ENCODE peak calls at places on chromosomes 11 and 22, in eight cellular contexts. One of them, this sample, is unnamed.

GRCh38 chr11:61158691-61159381 is 2.4 kb downstream of the VPS37C start:
- DNase-seq in esophagus squamous epithelium: no peak
- DNase-seq in uterus: no peak
- DNase-seq in brain microvascular endothelial cell: peak
- DNase-seq in psoas muscle: no peak
- DNase-seq in AG04450: peak
- DNase-seq in heart left ventricle: no peak
- DNase-seq in right cardiac atrium: no peak
- DNase-seq in this sample: no peak

GRCh38 chr11:25163421-25163820 is 666.6 kb downstream of the LUZP2 start:
- DNase-seq in heart left ventricle: no peak
- DNase-seq in psoas muscle: no peak
- DNase-seq in brain microvascular endothelial cell: peak
- DNase-seq in AG04450: no peak
- DNase-seq in right cardiac atrium: no peak
- DNase-seq in uterus: no peak
- DNase-seq in esophagus squamous epithelium: no peak
- DNase-seq in this sample: no peak

GRCh38 chr11:23865341-23865975 is 631.4 kb upstream of the LUZP2 start:
- DNase-seq in right cardiac atrium: no peak
- DNase-seq in brain microvascular endothelial cell: no peak
- DNase-seq in uterus: no peak
- DNase-seq in psoas muscle: no peak
- DNase-seq in AG04450: no peak
- DNase-seq in esophagus squamous epithelium: no peak
- DNase-seq in heart left ventricle: no peak
- DNase-seq in this sample: no peak

GRCh38 chr11:32960553-32961164 is 55.0 kb upstream of the DEPDC7 start:
- DNase-seq in uterus: no peak
- DNase-seq in esophagus squamous epithelium: no peak
- DNase-seq in heart left ventricle: no peak
- DNase-seq in right cardiac atrium: no peak
- DNase-seq in AG04450: peak
- DNase-seq in psoas muscle: no peak
- DNase-seq in brain microvascular endothelial cell: no peak
- DNase-seq in this sample: no peak

GRCh38 chr11:92340839-92341238 is 116.2 kb downstream of the FAT3 start:
- DNase-seq in heart left ventricle: no peak
- DNase-seq in psoas muscle: no peak
- DNase-seq in brain microvascular endothelial cell: peak
- DNase-seq in AG04450: no peak
- DNase-seq in uterus: no peak
- DNase-seq in right cardiac atrium: no peak
- DNase-seq in esophagus squamous epithelium: no peak
- DNase-seq in this sample: peak

GRCh38 chr11:121655481-121656332 is 202.9 kb upstream of the SORL1-AS1 start:
- DNase-seq in uterus: peak
- DNase-seq in AG04450: peak
- DNase-seq in brain microvascular endothelial cell: peak
- DNase-seq in right cardiac atrium: peak
- DNase-seq in psoas muscle: peak
- DNase-seq in esophagus squamous epithelium: no peak
- DNase-seq in heart left ventricle: peak
- DNase-seq in this sample: peak

GRCh38 chr11:96001037-96001436 is 77.1 kb upstream of the MTMR2 start:
- DNase-seq in uterus: peak
- DNase-seq in esophagus squamous epithelium: no peak
- DNase-seq in psoas muscle: peak
- DNase-seq in AG04450: peak
- DNase-seq in heart left ventricle: peak
- DNase-seq in brain microvascular endothelial cell: no peak
- DNase-seq in right cardiac atrium: peak
- DNase-seq in this sample: no peak

GRCh38 chr11:59901306-59901705 is 22.7 kb downstream of the OOSP3 start:
- DNase-seq in uterus: no peak
- DNase-seq in heart left ventricle: peak
- DNase-seq in psoas muscle: no peak
- DNase-seq in esophagus squamous epithelium: no peak
- DNase-seq in right cardiac atrium: no peak
- DNase-seq in AG04450: no peak
- DNase-seq in brain microvascular endothelial cell: peak
- DNase-seq in this sample: no peak

GRCh38 chr11:74437441-74437840 is 29.9 kb downstream of the KCNE3 start:
- DNase-seq in uterus: no peak
- DNase-seq in brain microvascular endothelial cell: peak
- DNase-seq in esophagus squamous epithelium: no peak
- DNase-seq in right cardiac atrium: no peak
- DNase-seq in heart left ventricle: no peak
- DNase-seq in AG04450: no peak
- DNase-seq in psoas muscle: no peak
- DNase-seq in this sample: no peak

GRCh38 chr11:102318469-102318868 is 1.2 kb downstream of the BIRC3 start:
- DNase-seq in AG04450: no peak
- DNase-seq in uterus: no peak
- DNase-seq in brain microvascular endothelial cell: no peak
- DNase-seq in right cardiac atrium: no peak
- DNase-seq in esophagus squamous epithelium: no peak
- DNase-seq in heart left ventricle: no peak
- DNase-seq in psoas muscle: no peak
- DNase-seq in this sample: no peak

GRCh38 chr11:82823635-82824614 is 76.3 kb downstream of the PRCP start:
- DNase-seq in brain microvascular endothelial cell: no peak
- DNase-seq in right cardiac atrium: no peak
- DNase-seq in heart left ventricle: no peak
- DNase-seq in esophagus squamous epithelium: no peak
- DNase-seq in AG04450: no peak
- DNase-seq in uterus: no peak
- DNase-seq in psoas muscle: no peak
- DNase-seq in this sample: no peak

GRCh38 chr11:5366856-5367255 is 15.5 kb downstream of the OR51B6 start:
- DNase-seq in brain microvascular endothelial cell: no peak
- DNase-seq in AG04450: no peak
- DNase-seq in psoas muscle: no peak
- DNase-seq in right cardiac atrium: no peak
- DNase-seq in uterus: no peak
- DNase-seq in esophagus squamous epithelium: no peak
- DNase-seq in heart left ventricle: no peak
- DNase-seq in this sample: no peak

GRCh38 chr22:30234786-30235470 is 11.6 kb downstream of the LIF start:
- DNase-seq in esophagus squamous epithelium: no peak
- DNase-seq in AG04450: peak
- DNase-seq in heart left ventricle: no peak
- DNase-seq in brain microvascular endothelial cell: no peak
- DNase-seq in uterus: no peak
- DNase-seq in right cardiac atrium: no peak
- DNase-seq in psoas muscle: no peak
- DNase-seq in this sample: peak

GRCh38 chr11:67316882-67317364 is 13.6 kb downstream of the SSH3 start:
- DNase-seq in uterus: no peak
- DNase-seq in brain microvascular endothelial cell: peak
- DNase-seq in right cardiac atrium: no peak
- DNase-seq in psoas muscle: no peak
- DNase-seq in AG04450: no peak
- DNase-seq in esophagus squamous epithelium: no peak
- DNase-seq in heart left ventricle: no peak
- DNase-seq in this sample: no peak

GRCh38 chr11:76307978-76308747 is 72.8 kb downstream of the THAP12 start:
- DNase-seq in brain microvascular endothelial cell: no peak
- DNase-seq in heart left ventricle: no peak
- DNase-seq in esophagus squamous epithelium: no peak
- DNase-seq in psoas muscle: no peak
- DNase-seq in uterus: no peak
- DNase-seq in right cardiac atrium: no peak
- DNase-seq in AG04450: no peak
- DNase-seq in this sample: no peak
- H3K27ac ChIP-seq in brain microvascular endothelial cell: no peak
- H3K27ac ChIP-seq in heart left ventricle: no peak
- H3K27ac ChIP-seq in esophagus squamous epithelium: no peak
- H3K27ac ChIP-seq in psoas muscle: no peak
- H3K27ac ChIP-seq in uterus: no peak
- H3K27ac ChIP-seq in right cardiac atrium: no peak
- H3K27ac ChIP-seq in AG04450: no peak
- H3K27ac ChIP-seq in this sample: no peak

GRCh38 chr11:57313788-57314135 is 11.0 kb downstream of the TNKS1BP1 start:
- DNase-seq in heart left ventricle: peak
- DNase-seq in right cardiac atrium: no peak
- DNase-seq in esophagus squamous epithelium: no peak
- DNase-seq in psoas muscle: peak
- DNase-seq in AG04450: no peak
- DNase-seq in uterus: no peak
- DNase-seq in brain microvascular endothelial cell: no peak
- DNase-seq in this sample: no peak
- H3K27ac ChIP-seq in heart left ventricle: no peak
- H3K27ac ChIP-seq in right cardiac atrium: no peak
- H3K27ac ChIP-seq in esophagus squamous epithelium: peak
- H3K27ac ChIP-seq in psoas muscle: no peak
- H3K27ac ChIP-seq in AG04450: no peak
- H3K27ac ChIP-seq in uterus: peak
- H3K27ac ChIP-seq in brain microvascular endothelial cell: no peak
- H3K27ac ChIP-seq in this sample: no peak

DNA sequence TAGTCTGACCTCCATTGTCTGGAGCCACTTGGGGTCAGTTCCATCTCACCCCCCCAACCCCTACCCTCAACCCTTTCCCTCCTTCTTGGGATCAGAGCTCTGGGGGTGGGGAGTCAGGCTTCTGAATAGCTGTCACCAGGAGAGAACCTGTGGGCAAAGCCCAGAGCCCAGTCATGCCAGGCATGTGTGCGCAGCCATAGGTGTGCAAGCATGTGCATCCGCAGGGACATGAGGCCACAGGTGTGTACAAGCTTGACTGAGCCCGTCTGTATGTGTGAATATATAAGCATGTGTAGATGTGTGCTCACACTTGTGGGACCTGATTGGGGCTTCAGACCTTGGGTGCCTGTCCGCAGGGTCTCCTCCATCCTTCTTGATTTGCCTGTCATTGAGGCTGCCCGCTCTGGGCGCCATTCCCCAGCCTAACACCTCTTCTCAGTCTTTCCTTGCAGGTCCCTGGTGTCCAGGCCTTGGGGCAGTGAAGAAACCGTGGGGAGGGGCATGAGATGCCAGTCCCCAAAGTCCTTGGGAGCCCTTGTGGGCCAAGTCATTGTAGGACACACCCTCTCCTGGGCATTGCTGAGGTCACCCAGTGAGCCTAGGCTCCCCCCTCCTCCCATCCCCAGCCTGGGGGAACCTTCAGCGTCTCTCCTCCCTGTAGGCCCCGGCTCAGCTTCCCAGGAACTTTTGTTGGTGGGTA is 9.0 kb downstream of the ATG16L2 start:
- DNase-seq in AG04450: no peak
- DNase-seq in psoas muscle: no peak
- DNase-seq in uterus: no peak
- DNase-seq in brain microvascular endothelial cell: no peak
- DNase-seq in esophagus squamous epithelium: no peak
- DNase-seq in heart left ventricle: no peak
- DNase-seq in right cardiac atrium: no peak
- DNase-seq in this sample: no peak
- H3K27ac ChIP-seq in AG04450: no peak
- H3K27ac ChIP-seq in psoas muscle: peak
- H3K27ac ChIP-seq in uterus: peak
- H3K27ac ChIP-seq in brain microvascular endothelial cell: no peak
- H3K27ac ChIP-seq in esophagus squamous epithelium: peak
- H3K27ac ChIP-seq in heart left ventricle: no peak
- H3K27ac ChIP-seq in right cardiac atrium: no peak
- H3K27ac ChIP-seq in this sample: no peak

DNA sequence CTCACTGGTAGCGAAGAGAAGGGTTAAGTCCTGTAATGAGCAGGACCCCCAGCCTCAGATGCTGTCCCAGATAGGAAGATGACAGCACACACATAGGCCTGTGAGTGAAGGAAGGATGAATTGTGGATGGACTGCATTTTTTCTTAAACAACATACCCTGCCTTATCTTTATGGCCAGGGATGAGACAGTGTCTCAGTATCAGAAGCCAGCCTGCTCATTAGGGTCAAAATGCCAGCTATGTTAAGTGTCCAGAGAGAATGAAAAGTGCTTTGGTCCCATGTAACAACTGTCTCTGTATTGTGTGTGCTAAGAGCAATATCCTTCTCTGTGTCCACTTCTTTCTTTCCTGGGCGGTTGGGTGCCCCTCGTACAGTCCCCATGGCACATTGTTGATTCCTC is 30.2 kb downstream of the PPFIBP2 start:
- DNase-seq in heart left ventricle: no peak
- DNase-seq in uterus: no peak
- DNase-seq in psoas muscle: no peak
- DNase-seq in brain microvascular endothelial cell: no peak
- DNase-seq in AG04450: no peak
- DNase-seq in esophagus squamous epithelium: no peak
- DNase-seq in right cardiac atrium: no peak
- DNase-seq in this sample: no peak
- H3K27ac ChIP-seq in heart left ventricle: no peak
- H3K27ac ChIP-seq in uterus: no peak
- H3K27ac ChIP-seq in psoas muscle: no peak
- H3K27ac ChIP-seq in brain microvascular endothelial cell: no peak
- H3K27ac ChIP-seq in AG04450: no peak
- H3K27ac ChIP-seq in esophagus squamous epithelium: no peak
- H3K27ac ChIP-seq in right cardiac atrium: no peak
- H3K27ac ChIP-seq in this sample: no peak

DNA sequence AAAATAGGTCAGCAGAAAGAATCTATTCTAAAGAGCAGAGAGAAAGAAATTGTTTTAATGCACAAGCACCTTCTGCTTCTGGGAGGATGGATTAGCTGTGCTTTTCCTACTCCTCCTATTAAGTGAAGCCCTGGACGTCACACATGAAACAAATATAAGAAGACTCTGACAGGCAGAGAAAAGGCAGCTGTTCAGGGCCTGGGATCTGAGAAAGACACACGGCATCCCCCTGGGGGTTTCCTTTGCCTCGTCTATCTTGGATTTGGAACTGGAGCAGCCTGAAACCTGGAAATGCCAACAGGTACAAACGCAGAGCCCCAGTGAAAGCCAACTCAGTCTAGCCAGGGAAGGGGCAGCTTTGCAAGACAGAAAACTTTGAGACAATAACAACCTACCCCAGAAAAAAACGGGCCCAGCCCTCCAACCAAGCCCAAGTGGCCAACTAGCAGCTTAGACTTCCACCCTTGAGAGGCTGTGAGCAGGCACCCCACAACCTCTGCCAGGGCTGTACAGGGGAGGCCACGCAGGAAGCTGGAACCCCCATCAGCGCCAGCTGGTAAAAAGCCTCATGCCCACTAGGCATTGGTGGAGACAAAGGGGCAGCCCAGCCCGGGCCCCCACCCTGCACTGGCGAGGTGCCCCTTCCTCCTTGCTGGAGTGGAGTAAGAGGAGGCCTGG is 7.3 kb downstream of the CERK start:
- DNase-seq in brain microvascular endothelial cell: no peak
- DNase-seq in heart left ventricle: no peak
- DNase-seq in uterus: no peak
- DNase-seq in esophagus squamous epithelium: no peak
- DNase-seq in AG04450: no peak
- DNase-seq in right cardiac atrium: no peak
- DNase-seq in psoas muscle: no peak
- DNase-seq in this sample: no peak
- H3K27ac ChIP-seq in brain microvascular endothelial cell: no peak
- H3K27ac ChIP-seq in heart left ventricle: peak
- H3K27ac ChIP-seq in uterus: peak
- H3K27ac ChIP-seq in esophagus squamous epithelium: peak
- H3K27ac ChIP-seq in AG04450: no peak
- H3K27ac ChIP-seq in right cardiac atrium: peak
- H3K27ac ChIP-seq in psoas muscle: peak
- H3K27ac ChIP-seq in this sample: peak

This sample was measured in pancreas.